ENCODE peak calls at places on chromosomes 11 and 22, in four cellular contexts. One of them, this sample, is unnamed.

GRCh38 chr11:65180877-65181568 is 705 bp upstream of the CAPN1 start:
- DNase-seq in endodermal cell: peak; percentile 94
- DNase-seq in adrenal gland: peak; percentile 68
- DNase-seq in right atrium auricular region: no peak
- DNase-seq in this sample: peak; percentile 95

GRCh38 chr11:1017269-1018005 is 19.1 kb downstream of the MUC6 start:
- DNase-seq in endodermal cell: no peak
- DNase-seq in adrenal gland: no peak
- DNase-seq in right atrium auricular region: no peak
- DNase-seq in this sample: no peak

GRCh38 chr22:38214248-38215056 is 12.7 kb downstream of the MAFF start:
- DNase-seq in endodermal cell: peak; percentile 95
- DNase-seq in adrenal gland: peak; percentile 83
- DNase-seq in right atrium auricular region: peak; percentile 69
- DNase-seq in this sample: peak; percentile 99

GRCh38 chr22:47154621-47155081 is 392.2 kb downstream of the TBC1D22A start:
- DNase-seq in endodermal cell: no peak
- DNase-seq in right atrium auricular region: peak; percentile 65
- DNase-seq in adrenal gland: peak; percentile 86
- DNase-seq in this sample: no peak

GRCh38 chr11:9574806-9575530 is 1.5 kb downstream of the WEE1 start:
- DNase-seq in right atrium auricular region: peak; percentile 77
- DNase-seq in endodermal cell: peak; percentile 76
- DNase-seq in adrenal gland: peak; percentile 77
- DNase-seq in this sample: peak; percentile 68

GRCh38 chr22:46374663-46375474 is 39.4 kb downstream of the TRMU start:
- DNase-seq in endodermal cell: no peak
- DNase-seq in adrenal gland: no peak
- DNase-seq in right atrium auricular region: no peak
- DNase-seq in this sample: peak; percentile 64

GRCh38 chr11:61022311-61023085 is 51.0 kb downstream of the CD6 start:
- DNase-seq in endodermal cell: no peak
- DNase-seq in adrenal gland: no peak
- DNase-seq in right atrium auricular region: no peak
- DNase-seq in this sample: no peak

GRCh38 chr11:777288-778255 is at the start of gene GATD1:
- DNase-seq in right atrium auricular region: peak; percentile 87
- DNase-seq in endodermal cell: peak; percentile 97
- DNase-seq in adrenal gland: peak; percentile 88
- DNase-seq in this sample: peak; percentile 100

GRCh38 chr11:68889948-68890446 is 13.6 kb downstream of the MRPL21 start:
- DNase-seq in right atrium auricular region: peak; percentile 64
- DNase-seq in endodermal cell: peak; percentile 87
- DNase-seq in adrenal gland: peak; percentile 46
- DNase-seq in this sample: peak; percentile 92

GRCh38 chr11:74255741-74256369 is 55.6 kb downstream of the P4HA3 start:
- DNase-seq in right atrium auricular region: no peak
- DNase-seq in adrenal gland: peak; percentile 54
- DNase-seq in endodermal cell: peak; percentile 77
- DNase-seq in this sample: peak; percentile 75

GRCh38 chr11:32113637-32114203 is 22.8 kb downstream of the RCN1 start:
- DNase-seq in endodermal cell: peak; percentile 69
- DNase-seq in right atrium auricular region: no peak
- DNase-seq in adrenal gland: no peak
- DNase-seq in this sample: no peak

GRCh38 chr11:65216830-65217229 is 35.1 kb downstream of the CAPN1 start:
- DNase-seq in right atrium auricular region: no peak
- DNase-seq in endodermal cell: peak; percentile 61
- DNase-seq in adrenal gland: no peak
- DNase-seq in this sample: no peak

GRCh38 chr11:12087075-12087775 is 23.2 kb upstream of the MICAL2 start:
- DNase-seq in right atrium auricular region: no peak
- DNase-seq in endodermal cell: no peak
- DNase-seq in adrenal gland: no peak
- DNase-seq in this sample: no peak

GRCh38 chr11:69825941-69826340 is 6.7 kb upstream of the FGF3 start:
- DNase-seq in adrenal gland: no peak
- DNase-seq in endodermal cell: no peak
- DNase-seq in right atrium auricular region: no peak
- DNase-seq in this sample: peak; percentile 46

GRCh38 chr11:123690490-123690889 is 36.1 kb upstream of the SCN3B start:
- DNase-seq in right atrium auricular region: no peak
- DNase-seq in adrenal gland: no peak
- DNase-seq in endodermal cell: no peak
- DNase-seq in this sample: no peak

GRCh38 chr11:12552677-12553076 is 121.5 kb upstream of the TEAD1 start:
- DNase-seq in right atrium auricular region: peak; percentile 60
- DNase-seq in endodermal cell: no peak
- DNase-seq in adrenal gland: no peak
- DNase-seq in this sample: no peak

GRCh38 chr11:79052539-79052938 is 388.3 kb downstream of the TENM4 start:
- DNase-seq in right atrium auricular region: no peak
- DNase-seq in endodermal cell: peak; percentile 73
- DNase-seq in adrenal gland: no peak
- DNase-seq in this sample: peak; percentile 51

GRCh38 chr11:1970956-1971355 is 23.8 kb downstream of the MRPL23 start:
- DNase-seq in right atrium auricular region: peak; percentile 21
- DNase-seq in endodermal cell: peak; percentile 17
- DNase-seq in adrenal gland: peak; percentile 10
- DNase-seq in this sample: no peak

GRCh38 chr11:45098929-45099328 is 47.5 kb upstream of the PRDM11 start:
- DNase-seq in right atrium auricular region: peak; percentile 32
- DNase-seq in endodermal cell: no peak
- DNase-seq in adrenal gland: no peak
- DNase-seq in this sample: no peak

GRCh38 chr22:17917490-17917983 is 106.8 kb downstream of the MICAL3 start:
- DNase-seq in endodermal cell: no peak
- DNase-seq in right atrium auricular region: no peak
- DNase-seq in adrenal gland: no peak
- DNase-seq in this sample: no peak

GRCh38 chr11:35007277-35007676 is 90.9 kb downstream of the PDHX start:
- DNase-seq in right atrium auricular region: no peak
- DNase-seq in endodermal cell: no peak
- DNase-seq in adrenal gland: no peak
- DNase-seq in this sample: no peak

GRCh38 chr11:61075891-61076290 is 26.4 kb upstream of the CD5 start:
- DNase-seq in right atrium auricular region: no peak
- DNase-seq in endodermal cell: no peak
- DNase-seq in adrenal gland: no peak
- DNase-seq in this sample: peak; percentile 65

GRCh38 chr11:62336949-62337681 is at the start of gene ASRGL1:
- DNase-seq in adrenal gland: peak; percentile 76
- DNase-seq in right atrium auricular region: peak; percentile 74
- DNase-seq in endodermal cell: peak; percentile 96
- DNase-seq in this sample: peak; percentile 93

GRCh38 chr11:62013266-62014157 is 46.1 kb upstream of the FTH1 start:
- DNase-seq in adrenal gland: no peak
- DNase-seq in right atrium auricular region: no peak
- DNase-seq in endodermal cell: no peak
- DNase-seq in this sample: peak; percentile 33

GRCh38 chr11:122598971-122599370 is 56.6 kb upstream of the UBASH3B start:
- DNase-seq in endodermal cell: no peak
- DNase-seq in right atrium auricular region: no peak
- DNase-seq in adrenal gland: peak; percentile 29
- DNase-seq in this sample: no peak

GRCh38 chr11:41301023-41301422 is 158.4 kb downstream of the LRRC4C start:
- DNase-seq in endodermal cell: no peak
- DNase-seq in adrenal gland: no peak
- DNase-seq in right atrium auricular region: no peak
- DNase-seq in this sample: no peak

GRCh38 chr22:22388494-22388893 is 120.0 kb downstream of the ZNF280B start:
- DNase-seq in endodermal cell: no peak
- DNase-seq in right atrium auricular region: no peak
- DNase-seq in adrenal gland: no peak
- DNase-seq in this sample: no peak

GRCh38 chr11:8928981-8929615 is 3.6 kb downstream of the C11orf16 start:
- DNase-seq in endodermal cell: no peak
- DNase-seq in right atrium auricular region: no peak
- DNase-seq in adrenal gland: no peak
- DNase-seq in this sample: no peak

GRCh38 chr11:131924446-131925240 is 554.2 kb downstream of the NTM start:
- DNase-seq in endodermal cell: no peak
- DNase-seq in right atrium auricular region: no peak
- DNase-seq in adrenal gland: no peak
- DNase-seq in this sample: no peak

GRCh38 chr11:35289821-35290220 is 129.5 kb downstream of the SLC1A2 start:
- DNase-seq in endodermal cell: no peak
- DNase-seq in right atrium auricular region: no peak
- DNase-seq in adrenal gland: no peak
- DNase-seq in this sample: no peak

GRCh38 chr11:100434821-100435641 is 252.1 kb upstream of the ARHGAP42 start:
- DNase-seq in endodermal cell: peak; percentile 42
- DNase-seq in adrenal gland: no peak
- DNase-seq in right atrium auricular region: no peak
- DNase-seq in this sample: no peak

GRCh38 chr11:34899633-34900016 is 16.6 kb downstream of the APIP start:
- DNase-seq in endodermal cell: peak; percentile 54
- DNase-seq in adrenal gland: no peak
- DNase-seq in right atrium auricular region: no peak
- DNase-seq in this sample: no peak

GRCh38 chr11:126816655-126817054 is 183.9 kb downstream of the KIRREL3 start:
- DNase-seq in adrenal gland: no peak
- DNase-seq in endodermal cell: no peak
- DNase-seq in right atrium auricular region: no peak
- DNase-seq in this sample: no peak

GRCh38 chr11:65254724-65255123 is 7.0 kb upstream of the POLA2 start:
- DNase-seq in endodermal cell: no peak
- DNase-seq in right atrium auricular region: no peak
- DNase-seq in adrenal gland: peak; percentile 56
- DNase-seq in this sample: no peak

DNA sequence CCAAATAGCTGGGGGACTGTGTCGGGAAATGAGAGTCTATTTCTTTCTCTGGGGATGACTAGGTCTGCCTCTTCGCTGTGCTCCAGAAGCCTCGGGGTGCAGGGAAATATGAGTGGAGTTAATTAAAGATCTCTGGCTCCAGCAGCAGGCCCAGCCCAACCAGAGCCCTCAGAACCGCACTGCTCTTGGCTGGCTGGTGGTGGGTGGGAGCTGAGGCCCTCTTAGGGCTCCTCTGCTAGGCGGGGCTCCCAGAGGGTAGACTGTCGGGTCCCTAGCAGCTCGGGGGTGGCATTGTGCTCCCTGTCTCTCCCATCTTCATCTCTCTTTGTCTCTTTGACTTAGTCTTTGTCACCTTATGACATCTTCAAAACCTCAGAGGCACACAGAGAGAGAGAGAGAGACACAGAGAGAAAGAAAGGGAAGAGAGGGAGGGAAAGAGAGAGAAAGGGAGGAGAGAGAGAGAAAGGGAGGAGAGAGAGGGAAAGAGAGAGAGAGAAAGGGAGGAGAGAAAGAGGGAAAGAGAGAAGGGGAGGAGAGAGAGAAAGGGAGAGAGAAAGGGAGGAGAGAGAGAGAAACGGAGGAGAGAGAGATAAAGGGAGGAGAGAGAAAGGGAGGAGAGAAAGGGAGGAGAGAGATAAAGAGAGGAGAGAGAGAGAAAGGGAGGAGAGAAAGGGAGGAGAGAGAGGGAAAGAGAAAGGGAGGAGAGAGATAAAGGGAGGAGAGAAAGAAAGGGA is 20.2 kb downstream of the MPPED1 start:
- DNase-seq in endodermal cell: no peak
- DNase-seq in right atrium auricular region: no peak
- DNase-seq in adrenal gland: no peak
- DNase-seq in this sample: no peak
- H3K27me3 ChIP-seq in endodermal cell: peaks cover 14% of the 10 kb centered on the region
- H3K27me3 ChIP-seq in right atrium auricular region: no peaks in the 10 kb centered on the region
- H3K27me3 ChIP-seq in adrenal gland: peaks cover 27% of the 10 kb centered on the region
- H3K27me3 ChIP-seq in this sample: no peaks in the 10 kb centered on the region

GRCh38 chr11:110290591-110291334 is 5.7 kb downstream of the RDX start:
- DNase-seq in right atrium auricular region: no peak
- DNase-seq in adrenal gland: no peak
- DNase-seq in endodermal cell: no peak
- DNase-seq in this sample: no peak
- H3K4me3 ChIP-seq in right atrium auricular region: no peak overlapping the region
- H3K4me3 ChIP-seq in adrenal gland: no peak overlapping the region
- H3K4me3 ChIP-seq in endodermal cell: no peak overlapping the region
- H3K4me3 ChIP-seq in this sample: no peak overlapping the region

DNA sequence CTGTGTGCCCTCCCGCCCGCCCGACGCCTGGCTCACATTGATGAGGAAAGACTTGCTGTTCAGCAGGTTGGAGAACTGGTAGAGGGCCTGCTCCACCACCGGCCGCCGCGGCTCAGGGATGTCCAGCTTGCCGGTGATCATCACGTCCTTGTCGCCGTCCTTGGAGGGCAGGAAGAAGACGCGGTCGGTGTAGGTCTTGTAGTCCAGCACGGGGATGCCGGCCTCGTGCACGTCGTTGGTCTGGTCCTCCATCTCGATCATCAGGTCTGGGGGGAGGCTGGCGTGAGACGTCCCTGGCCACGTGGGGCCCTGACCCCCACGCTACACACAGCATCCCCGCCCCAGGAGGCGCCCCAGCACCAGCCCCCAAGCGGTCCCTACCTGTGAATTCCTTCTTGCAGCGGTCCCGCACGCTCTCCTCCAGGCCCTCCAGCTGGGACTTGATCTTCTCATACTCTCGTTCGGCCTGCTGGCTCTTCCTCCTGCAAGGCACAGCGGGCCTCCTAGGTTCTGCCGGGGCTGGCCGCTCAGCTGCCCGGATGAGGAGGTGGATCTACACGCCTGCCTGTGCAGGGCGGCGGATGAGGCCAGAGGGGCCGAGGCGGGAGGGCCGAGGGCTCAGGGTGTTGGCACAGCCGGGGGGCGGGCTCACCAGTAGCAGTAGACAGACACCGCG is 10.7 kb upstream of the MAPK11 start:
- DNase-seq in endodermal cell: no peak
- DNase-seq in right atrium auricular region: no peak
- DNase-seq in adrenal gland: no peak
- DNase-seq in this sample: no peak
- H3K36me3 ChIP-seq in endodermal cell: peaks cover 21% of the 10 kb centered on the region
- H3K36me3 ChIP-seq in right atrium auricular region: peaks cover 88% of the 10 kb centered on the region
- H3K36me3 ChIP-seq in adrenal gland: peaks cover 89% of the 10 kb centered on the region
- H3K36me3 ChIP-seq in this sample: peaks cover 7% of the 10 kb centered on the region

GRCh38 chr22:43205261-43205691 is 18.3 kb upstream of the TTLL12 start:
- DNase-seq in endodermal cell: no peak
- DNase-seq in adrenal gland: no peak
- DNase-seq in right atrium auricular region: no peak
- DNase-seq in this sample: no peak
- H3K27me3 ChIP-seq in endodermal cell: no peaks in the 10 kb centered on the region
- H3K27me3 ChIP-seq in adrenal gland: no peaks in the 10 kb centered on the region
- H3K27me3 ChIP-seq in right atrium auricular region: no peaks in the 10 kb centered on the region
- H3K27me3 ChIP-seq in this sample: no peaks in the 10 kb centered on the region

This sample was measured in H7.